ENCODE peak calls at places on chromosomes 2 and 18, in five cellular contexts. One of them, this sample, is unnamed.

GRCh38 chr2:29293830-29294438 is 178.7 kb downstream of the CLIP4 start:
- DNase-seq in left cardiac atrium: no peak
- DNase-seq in endothelial cell of umbilical vein: peak; percentile 23
- DNase-seq in effector memory CD4-positive, alpha-beta T cell: no peak
- DNase-seq in Peyer's patch: no peak
- DNase-seq in this sample: no peak

GRCh38 chr18:49340446-49340845 is 120.0 kb downstream of the DYM start:
- DNase-seq in left cardiac atrium: no peak
- DNase-seq in endothelial cell of umbilical vein: no peak
- DNase-seq in effector memory CD4-positive, alpha-beta T cell: no peak
- DNase-seq in Peyer's patch: no peak
- DNase-seq in this sample: no peak

GRCh38 chr2:37635359-37636208 is 35.9 kb downstream of the CDC42EP3 start:
- DNase-seq in left cardiac atrium: no peak
- DNase-seq in endothelial cell of umbilical vein: peak; percentile 62
- DNase-seq in effector memory CD4-positive, alpha-beta T cell: peak; percentile 70
- DNase-seq in Peyer's patch: peak; percentile 74
- DNase-seq in this sample: no peak

GRCh38 chr2:159832858-159833257 is 34.9 kb upstream of the CD302 start:
- DNase-seq in left cardiac atrium: no peak
- DNase-seq in endothelial cell of umbilical vein: no peak
- DNase-seq in effector memory CD4-positive, alpha-beta T cell: no peak
- DNase-seq in Peyer's patch: no peak
- DNase-seq in this sample: no peak

GRCh38 chr18:75408554-75409506 is 18.7 kb downstream of the SMIM21 start:
- DNase-seq in left cardiac atrium: no peak
- DNase-seq in endothelial cell of umbilical vein: peak; percentile 3
- DNase-seq in effector memory CD4-positive, alpha-beta T cell: no peak
- DNase-seq in Peyer's patch: no peak
- DNase-seq in this sample: no peak

GRCh38 chr2:207202645-207203044 is 36.9 kb upstream of the KLF7 start:
- DNase-seq in left cardiac atrium: no peak
- DNase-seq in endothelial cell of umbilical vein: peak; percentile 53
- DNase-seq in effector memory CD4-positive, alpha-beta T cell: no peak
- DNase-seq in Peyer's patch: no peak
- DNase-seq in this sample: no peak

GRCh38 chr2:84628486-84628885 is 112.2 kb downstream of the DNAH6 start:
- DNase-seq in left cardiac atrium: no peak
- DNase-seq in endothelial cell of umbilical vein: no peak
- DNase-seq in effector memory CD4-positive, alpha-beta T cell: no peak
- DNase-seq in Peyer's patch: no peak
- DNase-seq in this sample: no peak

GRCh38 chr2:203650860-203651613 is 55.4 kb upstream of the CD28 start:
- DNase-seq in left cardiac atrium: no peak
- DNase-seq in endothelial cell of umbilical vein: peak; percentile 53
- DNase-seq in effector memory CD4-positive, alpha-beta T cell: no peak
- DNase-seq in Peyer's patch: peak; percentile 74
- DNase-seq in this sample: no peak

GRCh38 chr2:240149943-240150784 is 9.7 kb upstream of the OTOS start:
- DNase-seq in left cardiac atrium: no peak
- DNase-seq in endothelial cell of umbilical vein: peak; percentile 22
- DNase-seq in effector memory CD4-positive, alpha-beta T cell: no peak
- DNase-seq in Peyer's patch: no peak
- DNase-seq in this sample: no peak

GRCh38 chr18:40987581-40987980 is 967.5 kb upstream of the PIK3C3 start:
- DNase-seq in left cardiac atrium: no peak
- DNase-seq in endothelial cell of umbilical vein: no peak
- DNase-seq in effector memory CD4-positive, alpha-beta T cell: no peak
- DNase-seq in Peyer's patch: no peak
- DNase-seq in this sample: no peak

GRCh38 chr18:57737661-57738060 is 65.5 kb downstream of the ATP8B1 start:
- DNase-seq in left cardiac atrium: peak; percentile 81
- DNase-seq in endothelial cell of umbilical vein: no peak
- DNase-seq in effector memory CD4-positive, alpha-beta T cell: no peak
- DNase-seq in Peyer's patch: peak; percentile 62
- DNase-seq in this sample: no peak

GRCh38 chr2:150621800-150622199 is 134.3 kb upstream of the RND3 start:
- DNase-seq in left cardiac atrium: no peak
- DNase-seq in endothelial cell of umbilical vein: peak; percentile 86
- DNase-seq in effector memory CD4-positive, alpha-beta T cell: no peak
- DNase-seq in Peyer's patch: no peak
- DNase-seq in this sample: no peak

GRCh38 chr18:10453261-10453884 is 1.1 kb upstream of the APCDD1 start:
- DNase-seq in left cardiac atrium: no peak
- DNase-seq in endothelial cell of umbilical vein: no peak
- DNase-seq in effector memory CD4-positive, alpha-beta T cell: no peak
- DNase-seq in Peyer's patch: no peak
- DNase-seq in this sample: no peak

GRCh38 chr18:22683196-22683676 is 249.9 kb upstream of the RBBP8 start:
- DNase-seq in left cardiac atrium: peak; percentile 84
- DNase-seq in endothelial cell of umbilical vein: peak; percentile 58
- DNase-seq in effector memory CD4-positive, alpha-beta T cell: no peak
- DNase-seq in Peyer's patch: peak; percentile 93
- DNase-seq in this sample: no peak

GRCh38 chr18:70384181-70384790 is 95.4 kb downstream of the SOCS6 start:
- DNase-seq in left cardiac atrium: no peak
- DNase-seq in endothelial cell of umbilical vein: no peak
- DNase-seq in effector memory CD4-positive, alpha-beta T cell: no peak
- DNase-seq in Peyer's patch: peak; percentile 82
- DNase-seq in this sample: no peak

GRCh38 chr2:207847807-207848544 is 78.3 kb upstream of the FZD5 start:
- DNase-seq in left cardiac atrium: peak; percentile 40
- DNase-seq in endothelial cell of umbilical vein: peak; percentile 97
- DNase-seq in effector memory CD4-positive, alpha-beta T cell: no peak
- DNase-seq in Peyer's patch: no peak
- DNase-seq in this sample: no peak

GRCh38 chr18:48805826-48806535 is 144.8 kb downstream of the SMAD7 start:
- DNase-seq in left cardiac atrium: peak; percentile 12
- DNase-seq in endothelial cell of umbilical vein: no peak
- DNase-seq in effector memory CD4-positive, alpha-beta T cell: no peak
- DNase-seq in Peyer's patch: peak; percentile 37
- DNase-seq in this sample: no peak

GRCh38 chr18:69980982-69981804 is 33.5 kb upstream of the CD226 start:
- DNase-seq in left cardiac atrium: no peak
- DNase-seq in endothelial cell of umbilical vein: no peak
- DNase-seq in effector memory CD4-positive, alpha-beta T cell: no peak
- DNase-seq in Peyer's patch: no peak
- DNase-seq in this sample: no peak

GRCh38 chr2:112941753-112942653 is 31.0 kb downstream of the IL37 start:
- DNase-seq in left cardiac atrium: peak; percentile 63
- DNase-seq in endothelial cell of umbilical vein: peak; percentile 67
- DNase-seq in effector memory CD4-positive, alpha-beta T cell: peak; percentile 36
- DNase-seq in Peyer's patch: peak; percentile 85
- DNase-seq in this sample: peak; percentile 72

GRCh38 chr2:231985823-231986261 is 24.3 kb downstream of the DIS3L2 start:
- DNase-seq in left cardiac atrium: no peak
- DNase-seq in endothelial cell of umbilical vein: no peak
- DNase-seq in effector memory CD4-positive, alpha-beta T cell: no peak
- DNase-seq in Peyer's patch: no peak
- DNase-seq in this sample: no peak

GRCh38 chr2:112706170-112706664 is 14.6 kb upstream of the NT5DC4 start:
- DNase-seq in left cardiac atrium: no peak
- DNase-seq in endothelial cell of umbilical vein: no peak
- DNase-seq in effector memory CD4-positive, alpha-beta T cell: peak; percentile 38
- DNase-seq in Peyer's patch: peak; percentile 73
- DNase-seq in this sample: no peak

GRCh38 chr18:11175266-11175947 is 26.0 kb upstream of the PIEZO2 start:
- DNase-seq in left cardiac atrium: no peak
- DNase-seq in endothelial cell of umbilical vein: no peak
- DNase-seq in effector memory CD4-positive, alpha-beta T cell: no peak
- DNase-seq in Peyer's patch: no peak
- DNase-seq in this sample: no peak

GRCh38 chr2:205925373-205926337 is 160.3 kb downstream of the INO80D start:
- DNase-seq in left cardiac atrium: peak; percentile 84
- DNase-seq in endothelial cell of umbilical vein: peak; percentile 79
- DNase-seq in effector memory CD4-positive, alpha-beta T cell: peak; percentile 17
- DNase-seq in Peyer's patch: peak; percentile 78
- DNase-seq in this sample: no peak

GRCh38 chr2:120469486-120469885 is 123.5 kb downstream of the INHBB start:
- DNase-seq in left cardiac atrium: no peak
- DNase-seq in endothelial cell of umbilical vein: no peak
- DNase-seq in effector memory CD4-positive, alpha-beta T cell: no peak
- DNase-seq in Peyer's patch: no peak
- DNase-seq in this sample: no peak

GRCh38 chr18:2681993-2682603 is 26.6 kb downstream of the SMCHD1 start:
- DNase-seq in left cardiac atrium: no peak
- DNase-seq in endothelial cell of umbilical vein: no peak
- DNase-seq in effector memory CD4-positive, alpha-beta T cell: no peak
- DNase-seq in Peyer's patch: no peak
- DNase-seq in this sample: no peak

GRCh38 chr2:128784626-128785306 is 466.1 kb upstream of the HS6ST1 start:
- DNase-seq in left cardiac atrium: no peak
- DNase-seq in endothelial cell of umbilical vein: no peak
- DNase-seq in effector memory CD4-positive, alpha-beta T cell: no peak
- DNase-seq in Peyer's patch: no peak
- DNase-seq in this sample: no peak

GRCh38 chr2:120382541-120383144 is 36.7 kb downstream of the INHBB start:
- DNase-seq in left cardiac atrium: peak; percentile 7
- DNase-seq in endothelial cell of umbilical vein: no peak
- DNase-seq in effector memory CD4-positive, alpha-beta T cell: no peak
- DNase-seq in Peyer's patch: no peak
- DNase-seq in this sample: no peak

GRCh38 chr18:42745171-42745570 is 370.3 kb downstream of the RIT2 start:
- DNase-seq in left cardiac atrium: no peak
- DNase-seq in endothelial cell of umbilical vein: no peak
- DNase-seq in effector memory CD4-positive, alpha-beta T cell: no peak
- DNase-seq in Peyer's patch: no peak
- DNase-seq in this sample: no peak

GRCh38 chr2:142961202-142961601 is 83.7 kb downstream of the KYNU start:
- DNase-seq in left cardiac atrium: no peak
- DNase-seq in endothelial cell of umbilical vein: no peak
- DNase-seq in effector memory CD4-positive, alpha-beta T cell: no peak
- DNase-seq in Peyer's patch: no peak
- DNase-seq in this sample: no peak

GRCh38 chr2:144477281-144477942 is 42.5 kb downstream of the ZEB2 start:
- DNase-seq in left cardiac atrium: no peak
- DNase-seq in endothelial cell of umbilical vein: no peak
- DNase-seq in effector memory CD4-positive, alpha-beta T cell: no peak
- DNase-seq in Peyer's patch: no peak
- DNase-seq in this sample: no peak

GRCh38 chr2:27566628-27567027 is 16.2 kb upstream of the ZNF512 start:
- DNase-seq in left cardiac atrium: no peak
- DNase-seq in endothelial cell of umbilical vein: peak; percentile 82
- DNase-seq in effector memory CD4-positive, alpha-beta T cell: no peak
- DNase-seq in Peyer's patch: no peak
- DNase-seq in this sample: no peak

GRCh38 chr2:171747371-171747770 is 60.1 kb downstream of the DYNC1I2 start:
- DNase-seq in left cardiac atrium: no peak
- DNase-seq in endothelial cell of umbilical vein: no peak
- DNase-seq in effector memory CD4-positive, alpha-beta T cell: no peak
- DNase-seq in Peyer's patch: no peak
- DNase-seq in this sample: no peak

GRCh38 chr2:138364554-138365162 is 136.9 kb upstream of the SPOPL start:
- DNase-seq in left cardiac atrium: no peak
- DNase-seq in endothelial cell of umbilical vein: no peak
- DNase-seq in effector memory CD4-positive, alpha-beta T cell: no peak
- DNase-seq in Peyer's patch: no peak
- DNase-seq in this sample: no peak

GRCh38 chr2:222319576-222320440 is 21.0 kb upstream of the PAX3 start:
- DNase-seq in left cardiac atrium: no peak
- DNase-seq in endothelial cell of umbilical vein: no peak
- DNase-seq in effector memory CD4-positive, alpha-beta T cell: no peak
- DNase-seq in Peyer's patch: peak; percentile 55
- DNase-seq in this sample: no peak

GRCh38 chr2:234550511-234551107 is 53.7 kb upstream of the ARL4C start:
- DNase-seq in left cardiac atrium: peak; percentile 53
- DNase-seq in endothelial cell of umbilical vein: peak; percentile 76
- DNase-seq in effector memory CD4-positive, alpha-beta T cell: peak; percentile 15
- DNase-seq in Peyer's patch: peak; percentile 75
- DNase-seq in this sample: peak; percentile 7

GRCh38 chr2:80548469-80548868 is 243.9 kb upstream of the LRRTM1 start:
- DNase-seq in left cardiac atrium: peak; percentile 44
- DNase-seq in endothelial cell of umbilical vein: no peak
- DNase-seq in effector memory CD4-positive, alpha-beta T cell: no peak
- DNase-seq in Peyer's patch: no peak
- DNase-seq in this sample: no peak

GRCh38 chr2:183998797-183999190 is 599.5 kb upstream of the ZNF804A start:
- DNase-seq in left cardiac atrium: no peak
- DNase-seq in endothelial cell of umbilical vein: no peak
- DNase-seq in effector memory CD4-positive, alpha-beta T cell: no peak
- DNase-seq in Peyer's patch: no peak
- DNase-seq in this sample: no peak

GRCh38 chr2:207219036-207219435 is 53.3 kb upstream of the KLF7 start:
- DNase-seq in left cardiac atrium: no peak
- DNase-seq in endothelial cell of umbilical vein: no peak
- DNase-seq in effector memory CD4-positive, alpha-beta T cell: no peak
- DNase-seq in Peyer's patch: no peak
- DNase-seq in this sample: no peak

GRCh38 chr18:43578636-43579203 is 301.4 kb upstream of the SYT4 start:
- DNase-seq in left cardiac atrium: no peak
- DNase-seq in endothelial cell of umbilical vein: peak; percentile 33
- DNase-seq in effector memory CD4-positive, alpha-beta T cell: no peak
- DNase-seq in Peyer's patch: no peak
- DNase-seq in this sample: no peak